ENCODE peak calls at places on chromosomes 1 and 21, in eight cellular contexts. M is OCI-LY7; Q is fibroblast of mammary gland; A is uterus; T is neural progenitor cell; H is cardiac fibroblast; Z is CD8-positive, alpha-beta T cell; G is K562. R is an unnamed sample.

GRCh38 chr1:15046487-15047165 is 106.9 kb upstream of the TMEM51 start:
- DNase-seq in M (peak), Q (peak), A (peak), T (peak), H (peak), Z (peak), G (peak), R (peak)

GRCh38 chr1:209618756-209619420 is 33.3 kb downstream of the LAMB3 start:
- DNase-seq in M (no peak), Q (no peak), A (no peak), T (no peak), H (no peak), Z (no peak), G (no peak), R (no peak)

GRCh38 chr1:221708987-221709386 is 32.9 kb downstream of the DUSP10 start:
- DNase-seq in M (no peak), Q (peak), A (peak), T (peak), H (peak), Z (peak), G (no peak), R (no peak)

GRCh38 chr1:1087351-1088035 is 13.4 kb upstream of the RNF223 start:
- DNase-seq in M (no peak), Q (no peak), A (no peak), T (no peak), H (no peak), Z (no peak), G (no peak), R (no peak)

GRCh38 chr1:11180342-11180744 is 8.8 kb upstream of the ANGPTL7 start:
- DNase-seq in M (no peak), Q (peak), A (no peak), T (no peak), H (peak), Z (no peak), G (no peak), R (no peak)

GRCh38 chr1:13771745-13772144 is 71.8 kb downstream of the PRDM2 start:
- DNase-seq in M (no peak), Q (no peak), A (no peak), T (no peak), H (no peak), Z (no peak), G (no peak), R (no peak)

GRCh38 chr1:239260779-239261286 is 125.5 kb upstream of the CHRM3 start:
- DNase-seq in M (no peak), Q (no peak), A (no peak), T (no peak), H (no peak), Z (no peak), G (no peak), R (no peak)

GRCh38 chr1:162003061-162003824 is 20.4 kb downstream of the OLFML2B start:
- DNase-seq in M (no peak), Q (peak), A (peak), T (no peak), H (peak), Z (no peak), G (no peak), R (peak)

GRCh38 chr21:46286668-46286982 is 483 bp downstream of the YBEY start:
- DNase-seq in M (no peak), Q (peak), A (no peak), T (peak), H (no peak), Z (no peak), G (no peak), R (no peak)

DNA sequence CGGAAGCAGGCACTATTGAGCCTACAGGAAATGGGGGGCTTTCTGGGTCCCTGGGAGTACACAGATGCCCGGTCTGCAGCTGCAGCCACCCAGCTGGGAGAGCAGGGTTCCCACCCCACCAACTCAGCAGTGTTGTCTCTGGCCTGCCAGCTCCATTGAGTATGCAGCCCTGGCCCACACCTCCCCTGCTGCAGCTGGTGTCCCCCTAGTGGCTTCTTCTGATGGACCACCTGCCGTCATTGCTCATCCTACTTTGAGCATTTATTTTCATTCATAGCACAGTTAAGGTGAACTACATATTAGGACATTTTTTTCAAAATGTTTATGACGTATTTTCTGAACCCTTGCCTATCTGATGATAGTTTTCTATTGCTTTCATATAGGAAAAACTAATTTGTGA is 189.8 kb upstream of the LYPLAL1 start:
- DNase-seq in M (peak), Q (no peak), A (no peak), T (peak), H (no peak), Z (no peak), G (peak), R (no peak)
- TF ChIP-seq CTCF in M (peak), Q (peak), A (no peak), T (peak), H (peak), Z (no peak), G (peak), R (peak)

GRCh38 chr1:51875836-51876235 is 2.7 kb downstream of the NRDC start:
- DNase-seq in M (no peak), Q (no peak), A (no peak), T (no peak), H (no peak), Z (no peak), G (no peak), R (no peak)
- H3K4me3 ChIP-seq in M (peak), Q (no peak), A (no peak), T (peak), H (no peak), Z (no peak), G (peak), R (no peak)

GRCh38 chr1:108049083-108049819 is 84.3 kb upstream of the VAV3 start:
- DNase-seq in M (peak), Q (peak), A (no peak), T (peak), H (peak), Z (peak), G (peak), R (no peak)
- TF ChIP-seq CTCF in M (peak), Q (peak), A (no peak), T (peak), H (peak), Z (peak), G (peak), R (peak)

GRCh38 chr1:44418022-44418673 is 13.1 kb downstream of the RNF220 start:
- DNase-seq in M (no peak), Q (no peak), A (no peak), T (peak), H (no peak), Z (no peak), G (no peak), R (no peak)
- H3K4me3 ChIP-seq in M (no peak), Q (no peak), A (no peak), T (peak), H (no peak), Z (no peak), G (no peak), R (no peak)

R was measured in AG04449.